ENCODE peak calls at places on chromosomes 4 and X, in eight cellular contexts. N, W, G, H, X, O, U and M are unnamed samples.

GRCh38 chr4:75512336-75513211 is 1.6 kb downstream of the RCHY1 start:
- DNase-seq in H (peak), G (peak), O (no peak), N (no peak), U (peak), W (peak), X (no peak), M (no peak)

GRCh38 chrX:96407501-96407900 is 277.1 kb upstream of the DIAPH2 start:
- DNase-seq in X (no peak), U (peak), W (no peak), O (peak), G (no peak), N (no peak), H (no peak), M (no peak)

GRCh38 chrX:71936632-71937031 is 26.0 kb downstream of the NHSL2 start:
- DNase-seq in H (no peak), X (no peak), O (no peak), U (no peak), W (no peak), N (no peak), G (no peak), M (no peak)

GRCh38 chr4:139556735-139557505 is 901 bp upstream of the SETD7 start:
- DNase-seq in W (peak), G (peak), U (peak), H (peak), X (no peak), O (peak), N (peak), M (peak)

GRCh38 chrX:71911023-71911730 is 532 bp downstream of the NHSL2 start:
- DNase-seq in O (peak), X (no peak), U (peak), W (peak), H (no peak), G (peak), N (peak), M (peak)

GRCh38 chr4:81913427-81913878 is 441.7 kb upstream of the RASGEF1B start:
- DNase-seq in W (peak), N (peak), X (peak), O (peak), H (peak), G (peak), U (peak), M (peak)

GRCh38 chr4:38411092-38411491 is 252.9 kb upstream of the KLF3 start:
- DNase-seq in X (no peak), H (no peak), O (no peak), U (no peak), W (no peak), G (peak), N (no peak), M (no peak)

GRCh38 chrX:65690057-65690855 is 22.8 kb downstream of the MSN start:
- DNase-seq in O (no peak), H (no peak), W (no peak), U (peak), G (no peak), N (no peak), X (no peak), M (no peak)

GRCh38 chr4:23890369-23891063 is 669 bp upstream of the PPARGC1A start:
- DNase-seq in W (peak), H (no peak), U (no peak), X (no peak), N (no peak), O (no peak), G (no peak), M (peak)

GRCh38 chr4:54657556-54658313 is at the start of gene KIT:
- DNase-seq in U (peak), O (peak), G (no peak), H (no peak), X (no peak), W (peak), N (peak), M (peak)

GRCh38 chr4:126701756-126702155 is 931.0 kb upstream of the INTU start:
- DNase-seq in N (no peak), X (no peak), U (peak), O (no peak), W (no peak), H (no peak), G (no peak), M (no peak)

GRCh38 chr4:30555778-30556177 is 164.4 kb upstream of the PCDH7 start:
- DNase-seq in N (no peak), H (no peak), X (no peak), U (no peak), O (no peak), G (no peak), W (no peak), M (no peak)

GRCh38 chr4:152668338-152668964 is 11.3 kb downstream of the TMEM154 start:
- DNase-seq in W (no peak), O (no peak), H (peak), U (no peak), X (no peak), G (no peak), N (no peak), M (peak)

GRCh38 chr4:8831221-8832129 is 40.2 kb downstream of the HMX1 start:
- DNase-seq in G (no peak), O (no peak), W (no peak), X (no peak), U (no peak), N (peak), H (no peak), M (no peak)

GRCh38 chr4:110617095-110617494 is 5.8 kb downstream of the PITX2 start:
- DNase-seq in O (no peak), N (no peak), G (no peak), H (no peak), X (no peak), W (no peak), U (no peak), M (no peak)
- TF ChIP-seq EZH2phosphoT487 in O (peak), N (no peak), G (no peak), H (no peak), X (no peak), W (no peak), U (no peak), M (no peak)

GRCh38 chrX:135543924-135544323 is 23.5 kb downstream of the INTS6L start:
- DNase-seq in O (no peak), G (no peak), N (no peak), X (no peak), H (peak), U (no peak), W (peak), M (peak)
- TF ChIP-seq EZH2phosphoT487 in O (no peak), G (no peak), N (no peak), X (no peak), H (no peak), U (no peak), W (no peak), M (no peak)

GRCh38 chr4:123256006-123256405 is 140.6 kb upstream of the SPRY1 start:
- DNase-seq in O (no peak), G (no peak), U (no peak), X (no peak), W (no peak), N (no peak), H (no peak), M (no peak)
- TF ChIP-seq EZH2phosphoT487 in O (no peak), G (no peak), U (no peak), X (no peak), W (no peak), N (no peak), H (no peak), M (no peak)

GRCh38 chrX:17682259-17682658 is 55.0 kb upstream of the SCML1 start:
- DNase-seq in G (no peak), H (no peak), O (no peak), U (no peak), X (no peak), W (no peak), N (no peak), M (no peak)
- TF ChIP-seq EZH2phosphoT487 in G (no peak), H (no peak), O (no peak), U (no peak), X (no peak), W (no peak), N (no peak), M (no peak)

DNA sequence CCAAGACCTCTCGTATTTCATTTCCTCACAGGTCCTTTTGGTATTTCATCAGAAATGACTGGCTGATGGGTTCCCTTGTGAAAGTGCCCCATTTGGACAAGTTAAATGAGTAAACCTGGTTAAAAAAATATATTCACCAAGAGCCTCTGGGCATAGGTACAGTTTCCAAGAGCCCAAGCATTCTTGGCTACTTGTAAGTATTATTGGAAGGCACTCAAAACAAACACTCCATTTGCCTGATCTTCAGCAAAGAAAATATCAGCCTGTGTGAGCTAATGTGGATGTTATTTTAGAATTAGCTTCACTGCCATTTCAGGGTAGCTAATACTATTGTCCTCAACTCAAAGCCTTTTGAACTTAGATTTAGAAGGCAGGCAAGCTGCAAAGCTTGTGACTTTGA is 177.0 kb downstream of the AMELX start:
- DNase-seq in N (no peak), G (no peak), O (no peak), U (peak), X (no peak), W (no peak), H (no peak), M (no peak)
- TF ChIP-seq EZH2phosphoT487 in N (no peak), G (no peak), O (no peak), U (no peak), X (no peak), W (no peak), H (no peak), M (no peak)

GRCh38 chrX:48560056-48560455 is 14.2 kb upstream of the RBM3 start:
- DNase-seq in N (no peak), O (no peak), X (no peak), H (no peak), U (no peak), W (no peak), G (no peak), M (no peak)

GRCh38 chrX:48560681-48561080 is 13.6 kb upstream of the RBM3 start:
- DNase-seq in W (no peak), N (no peak), X (no peak), U (no peak), O (no peak), G (no peak), H (no peak), M (no peak)

GRCh38 chrX:48559636-48560035 is 14.6 kb upstream of the RBM3 start:
- DNase-seq in U (no peak), W (no peak), N (no peak), G (no peak), X (no peak), O (no peak), H (no peak), M (no peak)

DNA sequence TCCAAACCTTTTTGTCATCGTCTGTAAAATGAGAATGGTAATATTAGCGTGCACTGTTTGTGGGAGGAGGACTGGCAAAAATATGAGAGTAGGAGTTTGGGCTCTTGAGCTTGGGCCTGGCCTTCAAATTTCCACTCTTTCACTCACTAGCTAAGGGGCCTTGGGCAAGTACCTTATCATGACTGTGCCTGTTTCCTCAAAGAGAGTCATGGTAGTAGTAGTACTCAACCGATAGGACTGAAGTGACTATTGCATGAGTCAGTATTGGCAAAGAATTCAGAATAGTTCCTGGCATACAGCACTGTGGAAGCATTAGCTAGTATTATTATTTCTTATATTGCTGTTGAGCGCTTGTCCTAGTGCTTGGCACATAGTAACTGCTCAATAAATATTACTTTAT is 16.0 kb upstream of the RBM3 start:
- DNase-seq in W (no peak), N (no peak), H (no peak), X (no peak), O (no peak), U (peak), G (no peak), M (no peak)
- TF ChIP-seq EZH2phosphoT487 in W (no peak), N (no peak), H (no peak), X (no peak), O (no peak), U (no peak), G (no peak), M (no peak)

GRCh38 chr4:89995824-89996223 is 101.2 kb downstream of the MMRN1 start:
- DNase-seq in H (no peak), X (no peak), W (no peak), U (no peak), N (no peak), G (no peak), O (peak), M (no peak)

GRCh38 chr4:90000995-90001394 is 106.3 kb downstream of the MMRN1 start:
- DNase-seq in X (no peak), U (no peak), W (no peak), G (no peak), N (no peak), O (no peak), H (no peak), M (no peak)

GRCh38 chr4:89997171-89997704 is 102.6 kb downstream of the MMRN1 start:
- DNase-seq in G (no peak), H (no peak), U (no peak), O (no peak), W (no peak), N (peak), X (no peak), M (no peak)

GRCh38 chr4:89995006-89995405 is 100.4 kb downstream of the MMRN1 start:
- DNase-seq in H (no peak), G (no peak), X (no peak), U (no peak), W (no peak), O (no peak), N (no peak), M (no peak)

DNA sequence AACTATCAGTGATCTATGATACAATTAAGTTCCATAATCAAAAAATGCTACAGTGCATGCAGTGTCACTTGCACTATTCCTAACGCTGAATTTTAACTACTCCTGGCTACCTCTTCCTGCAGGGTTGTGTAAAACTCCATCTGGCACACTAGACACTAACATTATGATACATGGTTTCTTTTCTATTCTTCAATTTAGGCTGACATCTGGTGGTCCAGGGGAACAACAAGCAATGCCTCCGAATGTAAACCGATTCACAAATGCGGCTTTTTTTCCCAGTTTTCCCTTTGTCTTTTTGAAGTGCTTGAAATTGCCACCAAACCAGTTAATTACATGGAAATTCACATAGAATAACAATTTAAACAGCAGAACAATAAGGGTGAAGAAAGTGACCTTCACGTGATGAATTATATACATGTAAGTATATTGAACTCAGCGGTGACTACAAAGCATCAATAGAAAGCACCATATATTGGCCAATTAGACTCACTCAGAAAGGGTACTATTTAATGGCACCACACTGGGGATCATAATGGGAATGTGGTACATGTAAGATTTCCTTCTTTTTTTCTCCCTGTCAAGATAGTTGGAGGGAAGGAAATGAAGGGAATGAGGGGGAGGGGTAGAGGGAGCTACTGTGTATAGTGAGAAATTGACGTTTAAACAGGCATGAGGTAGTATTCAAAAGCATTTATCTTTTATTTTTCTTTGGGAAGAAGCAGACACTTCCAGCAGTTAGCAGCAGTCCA is 103.9 kb downstream of the MMRN1 start:
- DNase-seq in X (no peak), N (peak), W (peak), O (no peak), H (no peak), U (no peak), G (no peak), M (peak)
- TF ChIP-seq EZH2phosphoT487 in X (no peak), N (no peak), W (peak), O (no peak), H (no peak), U (no peak), G (no peak), M (no peak)

GRCh38 chr4:48816971-48817370 is 13.9 kb upstream of the OCIAD1 start:
- DNase-seq in O (no peak), N (no peak), W (no peak), H (no peak), G (no peak), X (no peak), U (no peak), M (no peak)

GRCh38 chr4:48813984-48814383 is 16.9 kb upstream of the OCIAD1 start:
- DNase-seq in X (no peak), U (no peak), H (peak), N (no peak), W (peak), O (no peak), G (peak), M (no peak)

GRCh38 chr4:48815483-48815882 is 15.4 kb upstream of the OCIAD1 start:
- DNase-seq in H (peak), G (peak), W (no peak), U (no peak), N (no peak), X (no peak), O (no peak), M (no peak)

DNA sequence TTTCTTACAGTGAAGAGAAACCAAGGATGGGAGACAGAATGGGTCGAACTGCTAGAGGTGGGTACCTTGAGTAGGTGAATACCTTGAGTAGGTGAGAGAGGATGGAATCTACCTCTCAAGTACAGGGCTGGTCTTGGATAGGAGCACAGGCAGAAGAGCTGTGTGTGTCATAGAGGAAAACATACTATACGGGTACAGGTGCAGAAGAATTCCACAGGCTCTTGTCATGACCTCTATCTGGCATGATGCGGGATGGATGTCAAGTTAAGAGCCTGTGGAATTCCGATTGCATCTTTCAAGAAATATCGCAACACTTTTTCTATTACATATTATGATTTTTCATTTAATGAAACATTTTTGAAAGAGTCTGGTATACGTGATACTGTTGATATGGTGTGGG is 18.0 kb upstream of the OCIAD1 start:
- DNase-seq in G (no peak), W (no peak), O (no peak), X (no peak), N (no peak), U (no peak), H (no peak), M (no peak)
- TF ChIP-seq EZH2phosphoT487 in G (no peak), W (no peak), O (no peak), X (no peak), N (no peak), U (no peak), H (no peak), M (no peak)